ENCODE peak calls at places on chromosomes 5 and 9, in ten cellular contexts. J is heart left ventricle, T is AG09309, M is nephron progenitor cell, A is coronary artery, B is AG10803, U is cardiac fibroblast, R is mesothelial cell of epicardium, O is cardiac muscle cell, C is left ventricle myocardium inferior. Y is an unnamed sample.

GRCh38 chr5:157165668-157166067 is 396 bp downstream of the GARIN3 start:
- DNase-seq in J (no peak), T (no peak), M (no peak), A (no peak), B (no peak), U (no peak), R (no peak), O (no peak), C (no peak), Y (no peak)

GRCh38 chr5:3186711-3187450 is 408.8 kb upstream of the IRX1 start:
- DNase-seq in J (no peak), T (no peak), M (no peak), A (no peak), B (no peak), U (no peak), R (no peak), O (no peak), C (no peak), Y (no peak)

GRCh38 chr5:11902304-11902703 is 1.9 kb downstream of the CTNND2 start:
- DNase-seq in J (no peak), T (no peak), M (no peak), A (no peak), B (no peak), U (no peak), R (no peak), O (no peak), C (no peak), Y (no peak)

GRCh38 chr9:122036988-122037387 is 56.1 kb downstream of the TTLL11 start:
- DNase-seq in J (no peak), T (no peak), M (no peak), A (no peak), B (peak), U (peak), R (no peak), O (no peak), C (no peak), Y (no peak)

GRCh38 chr9:3397726-3398125 is 128.1 kb downstream of the RFX3 start:
- DNase-seq in J (no peak), T (no peak), M (no peak), A (no peak), B (no peak), U (no peak), R (no peak), O (no peak), C (no peak), Y (no peak)

GRCh38 chr9:122340161-122340560 is 30.7 kb upstream of the PTGS1 start:
- DNase-seq in J (no peak), T (no peak), M (no peak), A (no peak), B (peak), U (no peak), R (no peak), O (no peak), C (no peak), Y (no peak)

GRCh38 chr5:113748403-113748802 is 234.9 kb downstream of the YTHDC2 start:
- DNase-seq in J (no peak), T (no peak), M (no peak), A (no peak), B (no peak), U (no peak), R (no peak), O (no peak), C (no peak), Y (no peak)

GRCh38 chr5:601771-602465 is 10.2 kb upstream of the CEP72 start:
- DNase-seq in J (peak), T (no peak), M (no peak), A (peak), B (no peak), U (no peak), R (peak), O (no peak), C (no peak), Y (peak)

GRCh38 chr5:177103523-177104253 is 17.0 kb downstream of the FGFR4 start:
- DNase-seq in J (no peak), T (no peak), M (no peak), A (no peak), B (no peak), U (no peak), R (no peak), O (no peak), C (no peak), Y (no peak)

GRCh38 chr5:177426566-177427210 is at the start of gene GRK6:
- DNase-seq in J (peak), T (no peak), M (no peak), A (peak), B (no peak), U (no peak), R (peak), O (no peak), C (peak), Y (no peak)

GRCh38 chr9:21711504-21711903 is 90.9 kb upstream of the MTAP start:
- DNase-seq in J (no peak), T (no peak), M (peak), A (no peak), B (peak), U (no peak), R (no peak), O (no peak), C (no peak), Y (no peak)

GRCh38 chr9:101418518-101419111 is 17.0 kb downstream of the ALDOB start:
- DNase-seq in J (no peak), T (no peak), M (no peak), A (no peak), B (no peak), U (no peak), R (no peak), O (no peak), C (no peak), Y (no peak)

GRCh38 chr5:92505925-92506324 is 1075.1 kb downstream of the NR2F1-AS1 start:
- DNase-seq in J (no peak), T (no peak), M (no peak), A (no peak), B (peak), U (peak), R (no peak), O (no peak), C (no peak), Y (no peak)

GRCh38 chr9:95189230-95190098 is 128.0 kb downstream of the FANCC start:
- DNase-seq in J (peak), T (no peak), M (no peak), A (no peak), B (no peak), U (peak), R (no peak), O (no peak), C (peak), Y (no peak)

GRCh38 chr5:173891367-173891766 is 3.2 kb downstream of the CPEB4 start:
- DNase-seq in J (no peak), T (no peak), M (no peak), A (no peak), B (no peak), U (no peak), R (no peak), O (no peak), C (no peak), Y (no peak)

GRCh38 chr9:87670572-87671264 is 55.2 kb upstream of the CTSL start:
- DNase-seq in J (no peak), T (no peak), M (no peak), A (no peak), B (no peak), U (no peak), R (no peak), O (no peak), C (no peak), Y (no peak)

GRCh38 chr5:112820246-112820645 is 40.8 kb upstream of the SRP19 start:
- DNase-seq in J (no peak), T (no peak), M (no peak), A (no peak), B (no peak), U (no peak), R (no peak), O (no peak), C (no peak), Y (no peak)

GRCh38 chr5:65800775-65801174 is 78.8 kb downstream of the NLN start:
- DNase-seq in J (no peak), T (no peak), M (no peak), A (no peak), B (peak), U (peak), R (no peak), O (no peak), C (no peak), Y (no peak)

GRCh38 chr5:125059255-125060050 is 313.0 kb upstream of the ZNF608 start:
- DNase-seq in J (no peak), T (no peak), M (no peak), A (no peak), B (no peak), U (no peak), R (no peak), O (no peak), C (no peak), Y (no peak)

GRCh38 chr9:105205787-105206511 is 38.5 kb upstream of the SLC44A1 start:
- DNase-seq in J (peak), T (peak), M (no peak), A (peak), B (peak), U (peak), R (no peak), O (no peak), C (peak), Y (no peak)

GRCh38 chr9:17251100-17251499 is 116.3 kb downstream of the CNTLN start:
- DNase-seq in J (no peak), T (no peak), M (no peak), A (no peak), B (no peak), U (no peak), R (no peak), O (no peak), C (no peak), Y (no peak)

GRCh38 chr9:117232266-117232665 is 182.6 kb downstream of the ASTN2 start:
- DNase-seq in J (no peak), T (no peak), M (no peak), A (no peak), B (no peak), U (no peak), R (no peak), O (no peak), C (no peak), Y (no peak)

GRCh38 chr5:135322271-135322670 is 76.8 kb downstream of the MACROH2A1 start:
- DNase-seq in J (no peak), T (no peak), M (no peak), A (no peak), B (no peak), U (no peak), R (no peak), O (no peak), C (no peak), Y (no peak)

GRCh38 chr5:135185461-135186075 is 151.5 kb upstream of the PITX1 start:
- DNase-seq in J (no peak), T (peak), M (no peak), A (no peak), B (peak), U (peak), R (no peak), O (no peak), C (no peak), Y (no peak)

GRCh38 chr9:130933114-130934046 is 5.7 kb downstream of the FIBCD1 start:
- DNase-seq in J (peak), T (peak), M (no peak), A (no peak), B (peak), U (peak), R (no peak), O (no peak), C (no peak), Y (no peak)

GRCh38 chr9:89794918-89795317 is 190.1 kb downstream of the GADD45G start:
- DNase-seq in J (no peak), T (no peak), M (no peak), A (peak), B (no peak), U (no peak), R (no peak), O (no peak), C (no peak), Y (no peak)

GRCh38 chr9:113621309-113621791 is 157.8 kb downstream of the RGS3 start:
- DNase-seq in J (peak), T (peak), M (peak), A (peak), B (peak), U (peak), R (no peak), O (no peak), C (peak), Y (no peak)

GRCh38 chr5:28408186-28408585 is 1369.8 kb upstream of the CDH9 start:
- DNase-seq in J (no peak), T (peak), M (no peak), A (no peak), B (peak), U (peak), R (no peak), O (no peak), C (no peak), Y (no peak)

GRCh38 chr5:54090495-54091084 is 219.8 kb downstream of the ARL15 start:
- DNase-seq in J (no peak), T (peak), M (no peak), A (no peak), B (peak), U (peak), R (no peak), O (no peak), C (no peak), Y (no peak)

GRCh38 chr9:86142973-86143372 is 43.6 kb upstream of the GOLM1 start:
- DNase-seq in J (no peak), T (no peak), M (no peak), A (no peak), B (no peak), U (no peak), R (no peak), O (no peak), C (no peak), Y (no peak)

GRCh38 chr5:156481741-156482140 is 154.8 kb downstream of the SGCD start:
- DNase-seq in J (no peak), T (no peak), M (no peak), A (no peak), B (no peak), U (no peak), R (no peak), O (no peak), C (no peak), Y (no peak)

GRCh38 chr9:93080406-93080805 is 15.6 kb upstream of the CARD19 start:
- DNase-seq in J (no peak), T (no peak), M (no peak), A (peak), B (no peak), U (no peak), R (no peak), O (no peak), C (no peak), Y (no peak)

GRCh38 chr5:60805470-60805869 is 38.6 kb downstream of the ELOVL7 start:
- DNase-seq in J (no peak), T (no peak), M (no peak), A (no peak), B (peak), U (no peak), R (no peak), O (no peak), C (no peak), Y (no peak)

DNA sequence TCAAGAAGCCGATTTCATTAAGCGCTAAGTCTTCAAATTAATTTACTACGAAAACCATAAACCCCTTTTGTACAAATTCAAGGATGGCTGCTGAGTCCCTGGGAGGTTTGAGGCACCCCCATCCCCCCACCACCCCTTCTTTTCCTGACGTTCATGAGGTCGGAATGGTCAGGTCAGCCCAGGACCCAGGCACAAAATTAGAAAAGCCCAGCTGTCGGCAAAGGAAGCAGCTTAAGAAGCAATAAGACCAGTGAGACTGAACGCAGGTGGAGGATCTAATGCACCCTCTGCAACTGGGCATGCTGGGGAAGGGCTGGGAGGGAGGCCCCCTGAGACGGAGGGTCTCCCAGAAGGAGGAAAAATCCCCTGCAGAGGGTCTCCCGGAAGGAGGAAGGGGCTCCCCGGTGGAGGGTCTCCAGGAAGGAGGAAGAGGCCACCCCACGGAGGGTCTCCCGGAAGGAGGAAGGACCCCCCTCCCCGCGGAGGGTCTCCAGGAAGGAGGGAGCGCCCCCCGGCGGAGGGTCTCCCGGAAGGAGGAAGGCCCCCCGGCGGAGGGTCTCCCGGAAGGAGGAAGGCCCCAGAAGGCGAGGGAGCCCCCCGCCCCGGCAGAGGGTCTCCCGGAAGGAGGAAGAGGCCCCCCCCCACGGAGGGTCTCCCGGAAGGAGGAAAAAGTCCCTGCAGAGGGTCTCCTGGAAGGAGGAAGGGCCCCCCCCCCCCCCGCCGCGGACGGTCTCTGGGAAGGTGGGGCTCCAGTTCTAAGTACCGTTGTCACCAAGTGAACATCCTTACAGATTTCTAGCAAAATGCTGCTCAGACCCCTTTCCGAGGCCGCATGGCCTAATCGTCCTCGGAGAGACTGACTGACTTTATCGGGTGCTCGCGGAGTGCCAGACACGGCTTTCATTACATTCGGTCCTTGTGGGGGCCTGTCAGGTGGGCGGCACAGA is 74.4 kb upstream of the FCN1 start:
- DNase-seq in J (no peak), T (no peak), M (no peak), A (no peak), B (no peak), U (no peak), R (no peak), O (no peak), C (no peak), Y (no peak)
- TF ChIP-seq CTCF in J (no peak), T (no peak), M (no peak), A (no peak), B (no peak), U (no peak), R (no peak), O (no peak), C (no peak), Y (no peak)

GRCh38 chr5:38287124-38287523 is 28.8 kb downstream of the EGFLAM start:
- DNase-seq in J (no peak), T (no peak), M (no peak), A (no peak), B (no peak), U (no peak), R (no peak), O (no peak), C (no peak), Y (no peak)

GRCh38 chr5:38286038-38286437 is 27.7 kb downstream of the EGFLAM start:
- DNase-seq in J (no peak), T (no peak), M (no peak), A (no peak), B (no peak), U (no peak), R (no peak), O (no peak), C (no peak), Y (no peak)

GRCh38 chr5:38284378-38284777 is 26.0 kb downstream of the EGFLAM start:
- DNase-seq in J (no peak), T (no peak), M (no peak), A (no peak), B (no peak), U (no peak), R (no peak), O (no peak), C (no peak), Y (no peak)

GRCh38 chr5:38289457-38289856 is 31.1 kb downstream of the EGFLAM start:
- DNase-seq in J (no peak), T (no peak), M (no peak), A (no peak), B (no peak), U (no peak), R (no peak), O (no peak), C (no peak), Y (no peak)

DNA sequence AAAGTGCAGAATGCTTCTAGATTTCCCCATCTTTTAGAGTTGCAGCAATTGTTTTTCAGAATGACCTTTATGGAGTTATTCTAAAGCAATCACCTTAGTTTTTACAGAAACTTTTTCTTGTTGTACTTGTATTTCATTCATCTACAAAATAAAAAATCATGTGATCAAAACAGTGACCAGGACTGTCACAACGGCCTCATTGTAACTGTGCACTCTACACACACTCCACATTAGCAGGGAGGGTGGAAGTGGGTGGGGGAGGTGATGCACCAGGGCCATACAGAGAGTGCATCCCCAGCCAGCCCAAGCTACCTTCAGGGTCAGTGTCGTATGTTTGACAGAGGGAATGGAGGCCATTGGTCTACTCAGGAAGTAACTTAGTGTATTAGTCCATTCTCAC is 26.9 kb downstream of the EGFLAM start:
- DNase-seq in J (no peak), T (no peak), M (no peak), A (no peak), B (no peak), U (no peak), R (no peak), O (no peak), C (no peak), Y (no peak)
- TF ChIP-seq CTCF in J (no peak), T (no peak), M (no peak), A (no peak), B (no peak), U (no peak), R (no peak), O (no peak), C (no peak), Y (no peak)

DNA sequence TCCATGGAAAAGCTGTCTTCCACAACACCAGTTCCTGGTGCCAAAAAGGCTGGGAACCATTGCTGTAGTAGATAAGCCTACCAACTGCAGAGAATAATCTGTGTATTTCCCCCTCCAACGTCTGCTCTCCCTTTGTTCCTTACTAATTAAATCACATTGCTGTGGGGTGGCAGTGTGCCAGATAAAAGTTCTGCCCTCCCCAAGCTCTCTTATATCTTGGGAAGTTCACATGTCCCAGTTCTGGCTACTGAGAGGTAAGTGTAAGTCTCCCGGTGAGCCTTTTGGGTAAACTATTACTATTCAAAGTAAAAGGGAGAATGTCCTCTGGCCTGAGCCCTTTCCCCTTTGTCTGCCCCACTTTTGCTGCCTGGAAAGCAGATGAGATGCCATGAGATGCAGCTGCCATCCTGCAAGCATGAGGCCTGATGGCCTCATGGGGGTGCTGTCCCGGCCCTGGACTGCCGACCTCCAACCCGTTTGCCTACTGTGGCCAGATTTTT is 14.7 kb downstream of the ENC1 start:
- DNase-seq in J (no peak), T (no peak), M (no peak), A (no peak), B (no peak), U (peak), R (no peak), O (no peak), C (no peak), Y (no peak)
- TF ChIP-seq CTCF in J (no peak), T (no peak), M (no peak), A (no peak), B (peak), U (peak), R (no peak), O (peak), C (no peak), Y (peak)

DNA sequence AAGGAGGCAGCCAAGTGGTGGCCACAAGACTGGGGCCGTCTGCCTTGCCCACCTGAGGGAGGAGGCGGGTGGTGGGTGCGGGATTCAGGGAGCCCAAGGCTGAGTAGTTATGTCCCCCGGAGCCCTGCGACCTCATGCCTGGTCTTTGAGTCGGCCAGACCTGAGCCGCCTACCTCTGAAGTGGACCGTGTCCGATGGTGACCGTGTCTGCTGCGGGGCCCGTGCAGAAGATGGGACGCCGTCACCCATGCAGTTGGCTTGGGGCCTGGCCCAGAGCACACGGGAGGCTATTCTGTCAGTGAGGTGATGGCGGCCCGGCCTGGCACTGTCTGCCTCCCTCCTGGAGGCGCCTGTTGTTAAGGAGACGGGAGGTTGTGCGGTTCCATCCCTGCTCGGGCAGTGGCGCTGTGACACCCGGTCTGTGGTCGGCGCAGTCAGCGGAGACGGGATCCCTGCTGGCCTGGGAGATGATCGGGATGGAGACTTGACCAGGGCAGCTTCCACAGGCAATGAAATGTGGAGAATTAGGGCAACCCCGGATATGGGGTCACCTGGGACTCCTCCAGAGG is 62.5 kb upstream of the FCN2 start:
- DNase-seq in J (no peak), T (no peak), M (no peak), A (no peak), B (no peak), U (no peak), R (no peak), O (no peak), C (no peak), Y (no peak)
- TF ChIP-seq CTCF in J (no peak), T (no peak), M (no peak), A (no peak), B (no peak), U (no peak), R (no peak), O (no peak), C (no peak), Y (no peak)